ENCODE peak calls at places on chromosomes 12 and 14, in seven cellular contexts. U, F, Z, S, C, E and L are unnamed samples.

GRCh38 chr14:56902413-56902812 is 92.1 kb upstream of the OTX2 start:
- DNase-seq in U (no peak), F (no peak), Z (no peak), S (no peak), C (no peak), E (no peak), L (no peak)

GRCh38 chr14:82047777-82048470 is 514.3 kb upstream of the SEL1L start:
- DNase-seq in U (no peak), F (no peak), Z (no peak), S (no peak), C (no peak), E (no peak), L (no peak)

GRCh38 chr12:16174282-16174681 is 103.2 kb downstream of the SLC15A5 start:
- DNase-seq in U (no peak), F (no peak), Z (no peak), S (no peak), C (no peak), E (no peak), L (no peak)

GRCh38 chr14:38900887-38901286 is 202.1 kb downstream of the SEC23A start:
- DNase-seq in U (no peak), F (no peak), Z (no peak), S (no peak), C (no peak), E (no peak), L (no peak)

GRCh38 chr14:59208224-59208814 is 19.9 kb downstream of the DAAM1 start:
- DNase-seq in U (no peak), F (peak; percentile 72), Z (no peak), S (no peak), C (no peak), E (no peak), L (no peak)

GRCh38 chr14:94030571-94030970 is 4.4 kb downstream of the OTUB2 start:
- DNase-seq in U (no peak), F (no peak), Z (no peak), S (no peak), C (no peak), E (no peak), L (no peak)

GRCh38 chr14:91311284-91311662 is 66.8 kb upstream of the GPR68 start:
- DNase-seq in U (no peak), F (no peak), Z (no peak), S (no peak), C (no peak), E (no peak), L (no peak)

GRCh38 chr12:64609543-64610091 is 678 bp upstream of the RASSF3 start:
- DNase-seq in U (no peak), F (peak; percentile 0), Z (no peak), S (no peak), C (no peak), E (no peak), L (no peak)

GRCh38 chr14:22070119-22070982 is 396.7 kb upstream of the OR4E1 start:
- DNase-seq in U (peak; percentile 76), F (no peak), Z (no peak), S (no peak), C (peak; percentile 10), E (no peak), L (no peak)

GRCh38 chr14:54299393-54300363 is 97.1 kb upstream of the CDKN3 start:
- DNase-seq in U (no peak), F (peak; percentile 37), Z (no peak), S (no peak), C (no peak), E (no peak), L (no peak)